ENCODE peak calls at places on chromosomes 12 and 14, in four cellular contexts. K is GM12878, L is HepG2, H is K562. M is an unnamed sample.

GRCh38 chr14:95217391-95217900 is 60.1 kb upstream of the DICER1 start:
- DNase-seq in H (no peak), L (no peak), K (no peak), M (no peak)

GRCh38 chr12:19186722-19187661 is 57.5 kb downstream of the PLEKHA5 start:
- DNase-seq in K (no peak), L (peak; percentile 45), H (peak; percentile 17), M (peak; percentile 26)

GRCh38 chr12:47878293-47878917 is 26.4 kb downstream of the VDR start:
- DNase-seq in H (no peak), L (no peak), K (no peak), M (no peak)

GRCh38 chr12:107241421-107241820 is 148.1 kb upstream of the CRY1 start:
- DNase-seq in K (no peak), H (no peak), L (no peak), M (no peak)

GRCh38 chr12:93361159-93361919 is 16.4 kb upstream of the NUDT4 start:
- DNase-seq in L (no peak), K (no peak), H (no peak), M (no peak)

GRCh38 chr12:115051378-115051777 is 367.4 kb upstream of the TBX3 start:
- DNase-seq in H (no peak), L (no peak), K (no peak), M (no peak)

GRCh38 chr12:26636710-26637328 is 196.2 kb downstream of the ITPR2 start:
- DNase-seq in K (no peak), L (peak; percentile 78), H (no peak), M (no peak)

GRCh38 chr14:35879654-35880249 is 53.6 kb downstream of the BRMS1L start:
- DNase-seq in K (no peak), H (no peak), L (peak; percentile 42), M (no peak)

GRCh38 chr14:83096092-83096491 is 1562.4 kb upstream of the SEL1L start:
- DNase-seq in L (no peak), H (no peak), K (no peak), M (no peak)

GRCh38 chr14:64788706-64789105 is 84.5 kb downstream of the PLEKHG3 start:
- DNase-seq in L (no peak), H (no peak), K (no peak), M (no peak)

GRCh38 chr12:92237262-92237661 is 91.6 kb upstream of the BTG1 start:
- DNase-seq in K (no peak), L (no peak), H (no peak), M (no peak)

GRCh38 chr12:125193376-125193775 is 128.1 kb downstream of the AACS start:
- DNase-seq in H (no peak), L (no peak), K (no peak), M (no peak)

GRCh38 chr12:87845995-87846483 is 183.2 kb downstream of the C12orf50 start:
- DNase-seq in K (no peak), H (no peak), L (no peak), M (no peak)

GRCh38 chr12:42981379-42981778 is 391.8 kb upstream of the PRICKLE1 start:
- DNase-seq in L (no peak), H (no peak), K (no peak), M (no peak)

GRCh38 chr12:32312049-32312670 is 87.2 kb upstream of the FGD4 start:
- DNase-seq in H (peak; percentile 37), L (peak; percentile 42), K (peak; percentile 21), M (peak; percentile 39)

GRCh38 chr12:19712041-19712440 is 272.7 kb downstream of the AEBP2 start:
- DNase-seq in L (no peak), K (no peak), H (no peak), M (no peak)

GRCh38 chr12:111686574-111687105 is 787 bp downstream of the ACAD10 start:
- DNase-seq in K (no peak), H (no peak), L (no peak), M (no peak)

GRCh38 chr12:80704430-80704829 is 3.0 kb upstream of the MYF6 start:
- DNase-seq in K (no peak), L (no peak), H (no peak), M (no peak)

GRCh38 chr14:61147898-61148549 is 133.1 kb downstream of the TMEM30B start:
- DNase-seq in H (no peak), L (peak; percentile 57), K (no peak), M (no peak)

GRCh38 chr12:27781680-27782079 is 1.6 kb upstream of the MANSC4 start:
- DNase-seq in L (no peak), K (no peak), H (no peak), M (no peak)

GRCh38 chr14:98189521-98189920 is 1082.5 kb downstream of the BCL11B start:
- DNase-seq in L (no peak), H (no peak), K (no peak), M (no peak)

GRCh38 chr14:68981539-68981976 is 2.5 kb upstream of the ACTN1 start:
- DNase-seq in K (no peak), H (no peak), L (no peak), M (no peak)

GRCh38 chr14:37594916-37595808 is at the start of the genes FOXA1 and TTC6:
- DNase-seq in L (peak; percentile 96), H (peak; percentile 60), K (no peak), M (peak; percentile 45)

GRCh38 chr12:77120695-77121094 is 55.3 kb upstream of the E2F7 start:
- DNase-seq in L (no peak), K (no peak), H (no peak), M (no peak)

GRCh38 chr14:96151242-96151641 is 53.4 kb upstream of the BDKRB2 start:
- DNase-seq in L (no peak), K (no peak), H (no peak), M (no peak)

GRCh38 chr12:18262514-18262913 is 1.2 kb downstream of the PIK3C2G start:
- DNase-seq in L (no peak), H (no peak), K (no peak), M (no peak)

GRCh38 chr14:58796636-58797429 is 159.1 kb downstream of the DACT1 start:
- DNase-seq in H (no peak), L (no peak), K (peak; percentile 88), M (no peak)

GRCh38 chr14:49586673-49587460 is 687 bp upstream of the RPS29 start:
- DNase-seq in K (peak; percentile 67), H (peak; percentile 28), L (peak; percentile 52), M (peak; percentile 23)

GRCh38 chr12:123790901-123791486 is 28.9 kb downstream of the DNAH10 start:
- DNase-seq in K (no peak), H (no peak), L (no peak), M (no peak)
- TF ChIP-seq BHLHE40 in K (no peak), H (no peak), L (no peak), M (no peak)

DNA sequence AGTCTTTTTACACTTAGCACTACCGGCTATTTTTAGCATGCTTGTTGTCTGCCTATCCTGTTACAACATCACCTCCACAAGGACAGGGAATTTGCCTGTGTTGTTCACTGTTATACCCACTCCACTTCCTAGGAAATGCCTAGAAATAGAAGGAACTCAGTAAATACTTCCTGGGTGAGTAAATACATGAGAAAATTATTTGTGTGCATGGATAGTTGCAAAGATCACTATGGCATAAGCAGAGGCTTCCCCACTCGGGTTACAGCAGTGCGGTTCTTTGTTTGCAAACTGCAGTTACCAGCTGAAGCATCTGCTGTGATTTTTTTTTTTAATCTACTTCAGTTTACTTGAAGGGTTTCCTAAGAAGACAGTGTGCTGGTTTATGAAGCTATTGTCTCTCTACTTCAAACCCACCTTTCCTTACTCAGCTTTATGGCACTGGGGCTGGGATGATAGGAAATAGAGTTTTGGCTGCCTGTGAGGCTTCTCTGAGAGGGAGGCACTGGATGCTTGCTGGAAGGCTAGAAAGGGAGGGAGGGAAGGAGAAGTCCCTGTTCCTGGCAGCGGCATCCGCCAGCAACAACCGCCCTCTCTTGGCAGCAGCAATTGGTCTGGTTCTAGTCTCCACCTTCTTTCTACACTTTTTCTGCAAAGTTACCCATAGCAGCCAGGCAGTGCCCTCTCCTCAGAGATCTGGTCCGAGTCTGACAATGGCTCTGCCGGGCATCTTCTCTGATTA is 29.1 kb downstream of the PDE6H start:
- DNase-seq in L (peak; percentile 6), K (no peak), H (no peak), M (peak; percentile 10)
- TF ChIP-seq TARDBP in L (no peak), K (no peak), H (no peak), M (no peak)

GRCh38 chr12:8992086-8992409 is 2.7 kb downstream of the KLRG1 start:
- DNase-seq in H (no peak), K (no peak), L (no peak), M (no peak)
- TF ChIP-seq FOXM1 in H (no peak), K (no peak), L (no peak), M (no peak)

GRCh38 chr12:117664169-117664568 is 302.7 kb upstream of the NOS1 start:
- DNase-seq in K (no peak), H (no peak), L (no peak), M (no peak)
- TF ChIP-seq BHLHE40 in K (no peak), H (no peak), L (no peak), M (no peak)

DNA sequence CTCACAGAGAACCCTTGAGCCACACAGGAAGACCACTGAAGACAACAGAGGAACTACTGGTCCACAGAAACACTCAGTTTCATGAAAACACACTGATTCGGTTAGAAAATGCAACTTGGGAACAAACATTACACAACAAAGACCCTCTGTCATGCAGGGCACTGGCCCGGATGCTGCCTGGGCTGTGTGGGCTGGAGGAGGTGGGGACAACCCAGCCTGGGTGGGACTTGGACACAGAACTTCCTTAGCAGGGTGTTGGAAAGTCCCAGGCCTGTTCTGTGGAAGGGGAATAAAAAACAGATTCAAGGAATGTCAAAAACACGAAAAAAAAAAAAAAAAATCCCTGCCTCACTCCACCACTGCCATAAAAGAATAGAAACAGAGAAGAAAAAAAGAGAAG is 181.0 kb downstream of the MON2 start:
- DNase-seq in L (no peak), K (no peak), H (no peak), M (no peak)
- TF ChIP-seq TARDBP in L (no peak), K (no peak), H (no peak), M (no peak)

GRCh38 chr12:96989916-96990315 is 82.9 kb downstream of the NEDD1 start:
- DNase-seq in K (no peak), L (peak; percentile 26), H (peak; percentile 24), M (peak; percentile 27)
- TF ChIP-seq FOXM1 in K (no peak), L (no peak), H (no peak), M (no peak)

M was measured in HEK293T.